ENCODE peak calls at places on chromosomes 3 and 15, in seven cellular contexts. N is MM.1S, P is endodermal cell, I is A673, G is psoas muscle, V is cardiac muscle cell, K is heart right ventricle. F is an unnamed sample.

GRCh38 chr15:70299931-70300858 is 202.5 kb upstream of the TLE3 start:
- DNase-seq in K (no peak), G (no peak), N (peak; percentile 98), I (no peak), V (no peak), P (peak; percentile 70), F (no peak)

GRCh38 chr15:92510163-92510882 is 116.6 kb downstream of the ST8SIA2 start:
- DNase-seq in P (peak; percentile 67), G (no peak), I (peak; percentile 69), K (no peak), N (no peak), V (no peak), F (no peak)

GRCh38 chr15:34855397-34855796 is 60.0 kb upstream of the ACTC1 start:
- DNase-seq in V (no peak), G (no peak), N (no peak), P (no peak), I (peak; percentile 54), K (no peak), F (peak; percentile 72)

GRCh38 chr3:185318136-185318535 is 44.8 kb upstream of the MAP3K13 start:
- DNase-seq in V (peak; percentile 46), P (no peak), G (no peak), I (no peak), K (no peak), N (no peak), F (peak; percentile 60)

GRCh38 chr15:101206173-101206572 is 45.7 kb downstream of the CHSY1 start:
- DNase-seq in V (no peak), P (no peak), I (no peak), G (no peak), N (no peak), K (no peak), F (peak; percentile 39)

GRCh38 chr3:95154775-95155174 is 1091.9 kb downstream of the NSUN3 start:
- DNase-seq in G (no peak), I (no peak), V (no peak), K (no peak), N (no peak), P (no peak), F (no peak)

GRCh38 chr3:31232049-31233040 is 300.4 kb upstream of the STT3B start:
- DNase-seq in I (no peak), K (peak; percentile 16), G (no peak), V (no peak), P (no peak), N (no peak), F (no peak)

GRCh38 chr3:94089126-94089525 is 26.3 kb downstream of the NSUN3 start:
- DNase-seq in V (no peak), K (no peak), N (no peak), I (no peak), G (no peak), P (no peak), F (no peak)

GRCh38 chr15:60070838-60071493 is 66.9 kb downstream of the FOXB1 start:
- DNase-seq in I (peak; percentile 3), K (no peak), G (no peak), P (no peak), N (no peak), V (no peak), F (peak; percentile 89)

GRCh38 chr3:182755308-182756106 is 37.8 kb upstream of the ATP11B start:
- DNase-seq in I (no peak), N (no peak), G (no peak), K (no peak), P (no peak), V (no peak), F (peak; percentile 37)

GRCh38 chr3:118213892-118214291 is 820.8 kb downstream of the IGSF11 start:
- DNase-seq in P (no peak), V (no peak), N (no peak), K (no peak), G (no peak), I (no peak), F (no peak)

GRCh38 chr15:71611721-71612016 is 198.7 kb upstream of the NR2E3 start:
- DNase-seq in G (no peak), I (no peak), N (no peak), V (no peak), P (no peak), K (no peak), F (no peak)

GRCh38 chr3:8865697-8866096 is 96.3 kb upstream of the OXTR start:
- DNase-seq in P (no peak), I (no peak), V (no peak), G (no peak), K (no peak), N (no peak), F (no peak)

GRCh38 chr3:183533410-183534132 is 21.9 kb downstream of the KLHL6 start:
- DNase-seq in V (peak; percentile 68), N (peak; percentile 64), I (no peak), K (no peak), G (no peak), P (peak; percentile 58), F (no peak)

GRCh38 chr3:72630614-72631344 is 217.5 kb downstream of the SHQ1 start:
- DNase-seq in N (no peak), I (peak; percentile 37), K (no peak), P (no peak), G (no peak), V (no peak), F (no peak)

GRCh38 chr15:83733206-83733605 is 79.3 kb downstream of the ADAMTSL3 start:
- DNase-seq in N (no peak), V (no peak), K (no peak), G (no peak), I (peak; percentile 30), P (peak; percentile 57), F (peak; percentile 78)

GRCh38 chr3:137061186-137061585 is 103.4 kb downstream of the IL20RB start:
- DNase-seq in I (peak; percentile 12), G (no peak), N (no peak), P (no peak), V (no peak), K (no peak), F (no peak)

GRCh38 chr3:160136421-160136820 is 88.8 kb upstream of the C3orf80 start:
- DNase-seq in G (no peak), K (no peak), V (no peak), P (no peak), I (no peak), N (no peak), F (no peak)

GRCh38 chr3:101095703-101096102 is 102.5 kb upstream of the ABI3BP start:
- DNase-seq in V (no peak), N (no peak), G (no peak), P (no peak), I (no peak), K (no peak), F (peak; percentile 50)

GRCh38 chr15:31085359-31085758 is 16.2 kb downstream of the TRPM1 start:
- DNase-seq in P (no peak), I (no peak), N (no peak), K (no peak), G (no peak), V (no peak), F (no peak)

GRCh38 chr15:77782691-77783090 is 150.0 kb upstream of the LINGO1 start:
- DNase-seq in K (no peak), P (no peak), N (no peak), G (no peak), V (no peak), I (peak; percentile 43), F (no peak)

GRCh38 chr15:77786956-77787355 is 154.2 kb upstream of the LINGO1 start:
- DNase-seq in P (no peak), V (no peak), I (no peak), G (no peak), K (no peak), N (no peak), F (no peak)

GRCh38 chr15:77786181-77786890 is 153.6 kb upstream of the LINGO1 start:
- DNase-seq in N (no peak), I (no peak), P (no peak), V (no peak), G (no peak), K (no peak), F (no peak)

GRCh38 chr15:77783636-77784035 is 150.9 kb upstream of the LINGO1 start:
- DNase-seq in G (no peak), V (no peak), P (no peak), I (no peak), K (no peak), N (no peak), F (no peak)

GRCh38 chr15:77784361-77785292 is 151.9 kb upstream of the LINGO1 start:
- DNase-seq in I (peak; percentile 60), N (no peak), G (no peak), V (no peak), P (peak; percentile 87), K (no peak), F (peak; percentile 7)
- TF ChIP-seq CTCF in I (peak; percentile 68), N (peak; percentile 49), G (no peak), V (peak; percentile 58), P (peak; percentile 76), K (no peak), F (peak; percentile 38)

DNA sequence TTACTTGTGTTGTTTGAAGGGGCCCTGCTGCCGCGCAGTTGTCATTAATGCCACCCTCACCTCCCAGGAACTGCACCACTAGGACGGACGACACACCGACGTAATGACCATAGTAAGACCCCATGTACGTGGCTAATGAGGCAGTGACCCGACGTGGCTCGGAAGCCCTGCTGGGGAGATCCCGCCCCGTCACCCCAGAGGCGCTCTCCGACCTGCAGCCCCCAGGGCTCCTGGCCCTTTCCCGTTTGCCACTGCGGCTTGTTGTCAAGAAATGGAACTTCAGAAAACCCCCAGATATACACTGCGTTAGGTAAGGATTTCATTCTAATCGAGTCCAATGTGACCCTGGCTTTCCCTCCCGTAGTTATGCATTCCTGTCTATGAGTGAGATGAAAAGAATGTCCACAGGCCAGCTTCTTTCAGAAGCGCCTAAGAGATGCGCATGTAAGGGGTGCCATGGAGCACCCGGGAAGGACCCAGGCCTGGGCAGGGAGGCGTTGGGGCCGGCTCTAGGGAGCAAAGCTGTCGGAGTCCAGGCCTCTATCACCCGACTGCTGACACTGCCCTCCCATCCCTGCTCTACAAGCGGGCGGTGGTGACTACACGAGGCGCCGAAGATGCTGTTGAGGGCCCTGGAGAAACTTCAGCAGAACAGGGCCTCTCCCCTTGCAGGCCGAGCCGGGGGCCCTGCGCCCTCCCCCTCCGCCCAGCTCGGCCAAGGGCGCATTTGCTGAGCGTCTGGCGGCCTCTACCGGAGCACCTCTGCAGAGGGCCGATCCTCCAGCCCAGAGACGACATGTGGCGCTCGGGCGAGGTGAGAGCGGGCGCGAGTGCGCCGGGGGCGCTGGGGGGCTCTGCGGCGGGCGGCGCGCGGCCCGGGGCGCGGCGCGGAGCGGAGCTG is at the start of gene GABRA5:
- DNase-seq in N (no peak), I (no peak), G (no peak), P (peak; percentile 93), K (no peak), V (peak; percentile 75), F (no peak)
- H3K4me3 ChIP-seq in N (no peak within 1 kb of the TSS), I (no peak within 1 kb of the TSS), G (no peak within 1 kb of the TSS), P (peak within 1 kb of the TSS; percentile 74), K (peak within 1 kb of the TSS; percentile 21), V (peak within 1 kb of the TSS; percentile 28), F (no peak within 1 kb of the TSS)

DNA sequence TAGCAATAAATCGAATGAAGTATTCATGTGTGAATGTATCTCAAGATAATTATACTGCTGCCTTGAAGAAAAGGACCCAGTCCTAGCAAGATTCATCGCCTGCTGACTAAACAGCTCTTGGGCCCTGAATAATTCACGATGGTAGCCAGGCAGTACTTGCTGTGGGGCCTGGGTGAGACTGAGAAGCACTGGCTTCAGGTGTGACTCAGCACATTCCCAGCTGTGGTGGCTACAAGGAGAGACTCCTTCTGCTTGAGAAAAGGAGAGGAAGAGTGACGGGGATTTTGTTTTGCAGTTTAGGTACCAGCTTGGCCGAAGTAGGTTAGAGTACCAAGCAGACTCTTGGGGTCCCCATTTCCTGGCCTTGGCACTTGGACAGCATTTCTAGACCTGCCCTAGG is 47.6 kb upstream of the CD200R1L start:
- DNase-seq in P (peak; percentile 83), K (no peak), I (peak; percentile 1), G (no peak), V (no peak), N (no peak), F (peak; percentile 22)
- TF ChIP-seq CTCF in P (no peak), K (no peak), I (no peak), G (no peak), V (no peak), N (no peak), F (no peak)

GRCh38 chr3:58042947-58043707 is 34.9 kb downstream of the FLNB start:
- DNase-seq in G (no peak), K (no peak), N (no peak), V (no peak), I (no peak), P (no peak), F (no peak)
- H3K4me3 ChIP-seq in G (no peak overlapping the region), K (no peak overlapping the region), N (no peak overlapping the region), V (no peak overlapping the region), I (no peak overlapping the region), P (peak overlapping the region; percentile 5), F (no peak overlapping the region)